ENCODE peak calls at places on chromosomes 1 and 21, in six cellular contexts. G, N, M, V, O and T are unnamed samples.

GRCh38 chr1:232780354-232780753 is 24.9 kb upstream of the MAP10 start:
- DNase-seq in G (no peak), N (no peak), M (no peak), V (no peak), O (no peak), T (no peak)

GRCh38 chr1:217088521-217089221 is 365.4 kb upstream of the ESRRG start:
- DNase-seq in G (no peak), N (no peak), M (no peak), V (no peak), O (no peak), T (no peak)

GRCh38 chr21:44959376-44960091 is 19.7 kb downstream of the SLX9 start:
- DNase-seq in G (no peak), N (no peak), M (no peak), V (no peak), O (no peak), T (no peak)

GRCh38 chr1:234782057-234782800 is 172.3 kb upstream of the IRF2BP2 start:
- DNase-seq in G (peak), N (no peak), M (no peak), V (no peak), O (no peak), T (no peak)

GRCh38 chr1:54754486-54755285 is 9.6 kb downstream of the PARS2 start:
- DNase-seq in G (no peak), N (no peak), M (no peak), V (no peak), O (no peak), T (no peak)

GRCh38 chr1:65658122-65658521 is 134.6 kb upstream of the PDE4B start:
- DNase-seq in G (no peak), N (peak), M (no peak), V (no peak), O (no peak), T (no peak)

GRCh38 chr21:34046917-34047316 is 26.5 kb upstream of the MRPS6 start:
- DNase-seq in G (no peak), N (no peak), M (no peak), V (no peak), O (no peak), T (no peak)

GRCh38 chr1:22388666-22389455 is 62.8 kb upstream of the ZBTB40 start:
- DNase-seq in G (no peak), N (no peak), M (no peak), V (no peak), O (no peak), T (no peak)